ENCODE peak calls at places on chromosomes 11 and 22, in five cellular contexts. H, K, U, S and X are unnamed samples.

GRCh38 chr11:76218449-76219206 is 12.3 kb upstream of the WNT11 start:
- DNase-seq in H (no peak), K (no peak), U (no peak), S (no peak), X (no peak)

GRCh38 chr11:122772945-122773344 is 65.4 kb upstream of the CRTAM start:
- DNase-seq in H (no peak), K (no peak), U (peak; percentile 63), S (no peak), X (no peak)

GRCh38 chr11:85685820-85686459 is at the start of gene CCDC89:
- DNase-seq in H (peak; percentile 87), K (peak; percentile 57), U (peak; percentile 98), S (no peak), X (no peak)

GRCh38 chr11:75527938-75528845 is 2.5 kb upstream of the GDPD5 start:
- DNase-seq in H (no peak), K (no peak), U (no peak), S (no peak), X (no peak)

GRCh38 chr11:76617553-76618265 is 52.8 kb downstream of the LRRC32 start:
- DNase-seq in H (no peak), K (no peak), U (peak; percentile 81), S (no peak), X (no peak)

GRCh38 chr22:43550024-43550620 is 138.3 kb downstream of the MPPED1 start:
- DNase-seq in H (no peak), K (no peak), U (no peak), S (no peak), X (no peak)

GRCh38 chr11:89175796-89176195 is 1.9 kb upstream of the TYR start:
- DNase-seq in H (no peak), K (no peak), U (no peak), S (no peak), X (no peak)

GRCh38 chr22:22394589-22394988 is 114.0 kb downstream of the ZNF280B start:
- DNase-seq in H (no peak), K (no peak), U (no peak), S (no peak), X (no peak)

GRCh38 chr11:91373497-91373896 is 851.1 kb upstream of the FAT3 start:
- DNase-seq in H (no peak), K (no peak), U (no peak), S (no peak), X (no peak)

GRCh38 chr11:66546966-66547661 is 411 bp downstream of the ACTN3 start:
- DNase-seq in H (no peak), K (no peak), U (no peak), S (no peak), X (no peak)

GRCh38 chr11:117907276-117908110 is 21.7 kb downstream of the TMPRSS13 start:
- DNase-seq in H (peak; percentile 82), K (peak; percentile 89), U (peak; percentile 90), S (peak; percentile 37), X (peak; percentile 88)

GRCh38 chr11:3217751-3218482 is 696 bp downstream of the MRGPRG start:
- DNase-seq in H (no peak), K (peak; percentile 18), U (no peak), S (no peak), X (no peak)

GRCh38 chr22:44451016-44451415 is 47.0 kb downstream of the RTL6 start:
- DNase-seq in H (no peak), K (no peak), U (no peak), S (no peak), X (no peak)

GRCh38 chr11:27882066-27882697 is 181.9 kb upstream of the BDNF start:
- DNase-seq in H (no peak), K (no peak), U (peak; percentile 45), S (no peak), X (no peak)

GRCh38 chr22:22746963-22747933 is 102.8 kb downstream of the GGTLC2 start:
- DNase-seq in H (no peak), K (no peak), U (no peak), S (no peak), X (no peak)

GRCh38 chr11:2380807-2381350 is 3.8 kb downstream of the CD81 start:
- DNase-seq in H (peak; percentile 75), K (no peak), U (no peak), S (no peak), X (no peak)

GRCh38 chr11:120212259-120212888 is 1.5 kb downstream of the OAF start:
- DNase-seq in H (no peak), K (no peak), U (no peak), S (no peak), X (no peak)

GRCh38 chr22:44182591-44183588 is 2.2 kb downstream of the PARVG start:
- DNase-seq in H (peak; percentile 34), K (no peak), U (no peak), S (peak; percentile 21), X (peak; percentile 35)

GRCh38 chr22:46923394-46923793 is 160.9 kb downstream of the TBC1D22A start:
- DNase-seq in H (no peak), K (no peak), U (no peak), S (no peak), X (no peak)

GRCh38 chr11:15923169-15923568 is 433.2 kb downstream of the SOX6 start:
- DNase-seq in H (no peak), K (no peak), U (no peak), S (no peak), X (no peak)

GRCh38 chr11:118200901-118201680 is 23.7 kb downstream of the JAML start:
- DNase-seq in H (no peak), K (no peak), U (no peak), S (no peak), X (peak; percentile 42)

GRCh38 chr22:42664976-42665831 is 16.0 kb upstream of the CYB5R3 start:
- DNase-seq in H (no peak), K (no peak), U (no peak), S (no peak), X (no peak)

GRCh38 chr11:111370902-111371578 is 8.0 kb downstream of the POU2AF1 start:
- DNase-seq in H (no peak), K (no peak), U (no peak), S (no peak), X (no peak)

GRCh38 chr22:32202539-32203180 is 2.2 kb downstream of the RFPL2 start:
- DNase-seq in H (peak; percentile 18), K (peak; percentile 60), U (peak; percentile 14), S (no peak), X (peak; percentile 18)
- H3K4me3 ChIP-seq in H (peak overlapping the region; percentile 26), K (peak overlapping the region; percentile 46), U (no peak overlapping the region), S (peak overlapping the region; percentile 56), X (peak overlapping the region; percentile 24)

GRCh38 chr11:95337175-95337957 is 106.4 kb upstream of the SESN3 start:
- DNase-seq in H (peak; percentile 81), K (peak; percentile 63), U (peak; percentile 66), S (no peak), X (no peak)
- H3K4me3 ChIP-seq in H (no peak overlapping the region), K (no peak overlapping the region), U (peak overlapping the region; percentile 34), S (peak overlapping the region; percentile 35), X (no peak overlapping the region)

DNA sequence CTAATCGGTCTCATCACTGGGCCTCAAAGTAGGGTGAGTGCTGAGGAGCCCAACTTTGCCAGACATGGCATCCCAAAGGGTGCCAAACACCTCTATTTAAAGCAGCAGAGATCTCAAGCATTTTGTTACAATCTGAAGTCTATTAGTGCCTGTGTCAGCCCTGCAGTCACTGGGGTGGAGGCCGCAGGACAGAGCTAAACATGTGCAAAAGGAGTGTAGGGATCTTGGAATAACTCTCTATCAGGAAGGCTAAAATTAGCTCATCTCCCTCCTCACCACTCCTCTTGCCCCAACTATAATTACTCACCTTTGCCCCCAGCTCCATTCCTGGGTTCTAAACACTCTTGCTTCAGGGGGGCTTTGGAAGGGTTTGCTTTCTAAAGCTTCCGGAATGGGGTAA is 87.5 kb downstream of the TIMP3 start:
- DNase-seq in H (no peak), K (no peak), U (no peak), S (no peak), X (no peak)
- H3K4me3 ChIP-seq in H (no peak overlapping the region), K (no peak overlapping the region), U (no peak overlapping the region), S (no peak overlapping the region), X (no peak overlapping the region)

GRCh38 chr22:24445481-24446290 is 18.3 kb downstream of the ADORA2A start:
- DNase-seq in H (no peak), K (no peak), U (no peak), S (no peak), X (no peak)
- H3K4me3 ChIP-seq in H (no peak overlapping the region), K (no peak overlapping the region), U (no peak overlapping the region), S (no peak overlapping the region), X (no peak overlapping the region)

GRCh38 chr11:104917259-104918112 is 19.2 kb upstream of the CASP12 start:
- DNase-seq in H (no peak), K (no peak), U (no peak), S (no peak), X (no peak)

GRCh38 chr11:104916442-104916841 is 18.2 kb upstream of the CASP12 start:
- DNase-seq in H (no peak), K (no peak), U (peak; percentile 12), S (no peak), X (no peak)

GRCh38 chr11:104918113-104918824 is 20.0 kb upstream of the CASP12 start:
- DNase-seq in H (no peak), K (no peak), U (peak; percentile 84), S (no peak), X (no peak)
- H3K4me3 ChIP-seq in H (peak overlapping the region; percentile 53), K (peak overlapping the region; percentile 36), U (peak overlapping the region; percentile 17), S (peak overlapping the region; percentile 79), X (no peak overlapping the region)

GRCh38 chr11:68315581-68315920 is 3.2 kb downstream of the LRP5 start:
- DNase-seq in H (no peak), K (no peak), U (no peak), S (no peak), X (no peak)
- H3K4me3 ChIP-seq in H (no peak overlapping the region), K (no peak overlapping the region), U (no peak overlapping the region), S (no peak overlapping the region), X (no peak overlapping the region)

DNA sequence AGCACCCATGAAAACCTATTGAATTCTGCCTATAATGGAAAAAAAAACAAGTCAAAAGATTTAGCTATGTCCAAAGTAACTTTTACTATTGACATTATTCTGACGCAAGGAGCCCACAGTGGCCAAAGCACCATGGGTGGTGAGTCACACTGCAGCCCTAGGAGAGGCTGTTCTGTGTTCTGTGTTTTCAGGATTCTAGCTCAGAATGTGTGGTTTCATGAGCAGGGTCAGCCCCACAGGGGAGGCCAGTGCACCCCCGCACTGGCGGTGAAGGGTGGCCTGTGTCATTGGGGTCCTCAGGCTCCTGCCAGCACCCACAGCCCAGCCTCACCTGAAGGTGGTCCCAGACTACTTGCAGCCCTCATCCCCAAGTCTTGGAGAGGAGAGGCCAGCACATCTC is 112.2 kb downstream of the BRD1 start:
- DNase-seq in H (no peak), K (peak; percentile 18), U (no peak), S (no peak), X (no peak)
- H3K4me3 ChIP-seq in H (no peak overlapping the region), K (no peak overlapping the region), U (no peak overlapping the region), S (no peak overlapping the region), X (no peak overlapping the region)